ENCODE peak calls at places on chromosomes 3 and 15, in six cellular contexts. V is SJSA1; D is heart left ventricle; B is right lobe of liver; E is GM23248; O is CD8-positive, alpha-beta memory T cell. M is an unnamed sample. For H3K9me3 and H3K27me3, the result is how much of the 10 kb centered on the place peaks cover.

GRCh38 chr15:45386420-45386819 is 8.1 kb upstream of the GATM start:
- DNase-seq in D (peak), V (no peak), E (no peak), B (peak), O (no peak), M (no peak)

GRCh38 chr15:89363133-89363532 is 28.5 kb upstream of the POLG start:
- DNase-seq in V (peak), O (no peak), B (no peak), E (no peak), D (no peak), M (no peak)

GRCh38 chr3:172391592-172392302 is 56.5 kb downstream of the GHSR start:
- DNase-seq in D (no peak), E (peak), V (peak), B (no peak), O (no peak), M (no peak)

GRCh38 chr15:72117448-72117697 is 577 bp downstream of the MYO9A start:
- DNase-seq in B (peak), O (peak), E (peak), D (peak), V (peak), M (peak)

GRCh38 chr15:90620379-90621134 is 90.8 kb downstream of the CRTC3 start:
- DNase-seq in V (no peak), O (no peak), B (no peak), E (no peak), D (no peak), M (no peak)

GRCh38 chr3:38646630-38647029 is 2.9 kb downstream of the SCN5A start:
- DNase-seq in B (no peak), O (no peak), E (peak), V (no peak), D (no peak), M (no peak)

GRCh38 chr3:141998674-141999290 is 122.3 kb downstream of the ATP1B3 start:
- DNase-seq in B (no peak), E (peak), V (no peak), D (no peak), O (no peak), M (no peak)

GRCh38 chr3:24830230-24831152 is 335.8 kb upstream of the THRB start:
- DNase-seq in E (peak), O (no peak), D (no peak), B (no peak), V (no peak), M (no peak)

GRCh38 chr15:90959894-90960293 is 5.2 kb downstream of the RCCD1 start:
- DNase-seq in O (no peak), V (no peak), D (peak), B (no peak), E (peak), M (no peak)

GRCh38 chr3:15256861-15257341 is 50.9 kb downstream of the CAPN7 start:
- DNase-seq in V (no peak), D (no peak), O (no peak), E (peak), B (no peak), M (no peak)

GRCh38 chr3:13317596-13318320 is 102.4 kb downstream of the NUP210 start:
- DNase-seq in V (no peak), E (no peak), D (no peak), B (no peak), O (no peak), M (no peak)

GRCh38 chr3:46629571-46630517 is 17.5 kb downstream of the FAM240A start:
- DNase-seq in B (peak), V (peak), O (peak), D (peak), E (peak), M (peak)

GRCh38 chr15:63759752-63760151 is 74.0 kb downstream of the HERC1 start:
- DNase-seq in V (no peak), D (no peak), B (no peak), E (no peak), O (no peak), M (no peak)

GRCh38 chr15:98746375-98746679 is 98.0 kb downstream of the IGF1R start:
- DNase-seq in V (no peak), B (no peak), D (no peak), E (no peak), O (no peak), M (no peak)

GRCh38 chr3:59235221-59236012 is 185.6 kb upstream of the CFAP20DC start:
- DNase-seq in V (no peak), B (no peak), O (peak), D (no peak), E (peak), M (no peak)

GRCh38 chr3:81788044-81788443 is 26.6 kb upstream of the GBE1 start:
- DNase-seq in O (no peak), B (no peak), D (no peak), E (no peak), V (no peak), M (no peak)

GRCh38 chr15:75736256-75736655 is 23.6 kb upstream of the CSPG4 start:
- DNase-seq in E (no peak), D (no peak), B (no peak), O (no peak), V (no peak), M (no peak)

GRCh38 chr3:44359146-44359751 is 20.7 kb downstream of the TCAIM start:
- DNase-seq in B (peak), V (no peak), D (no peak), E (no peak), O (no peak), M (no peak)

GRCh38 chr15:43527016-43527801 is 9.8 kb downstream of the MAP1A start:
- DNase-seq in B (no peak), E (no peak), D (no peak), V (no peak), O (no peak), M (no peak)

GRCh38 chr3:185365281-185366211 is 2.6 kb downstream of the MAP3K13 start:
- DNase-seq in V (no peak), O (no peak), D (no peak), E (no peak), B (no peak), M (no peak)

GRCh38 chr3:170419301-170420087 is 826 bp downstream of the CLDN11 start:
- DNase-seq in D (peak), O (no peak), B (no peak), V (no peak), E (peak), M (no peak)

GRCh38 chr3:49719214-49719884 is at the start of gene AMIGO3:
- DNase-seq in D (peak), V (peak), O (peak), B (peak), E (peak), M (peak)

GRCh38 chr3:132721479-132722164 is 587 bp downstream of the NPHP3 start:
- DNase-seq in V (peak), O (no peak), E (peak), D (peak), B (peak), M (no peak)

GRCh38 chr3:179194931-179195330 is 46.8 kb downstream of the PIK3CA start:
- DNase-seq in D (no peak), O (no peak), B (no peak), E (no peak), V (no peak), M (no peak)

GRCh38 chr3:40853474-40853873 is 328.7 kb downstream of the ZNF621 start:
- DNase-seq in E (no peak), V (no peak), B (no peak), D (no peak), O (no peak), M (no peak)

GRCh38 chr3:99895706-99896441 is 78.2 kb downstream of the CMSS1 start:
- DNase-seq in V (peak), O (no peak), B (no peak), E (peak), D (no peak), M (no peak)

GRCh38 chr3:73461582-73461981 is 163.2 kb downstream of the PDZRN3 start:
- DNase-seq in D (peak), B (no peak), O (no peak), V (no peak), E (peak), M (no peak)

GRCh38 chr3:73605388-73605787 is 19.4 kb downstream of the PDZRN3 start:
- DNase-seq in B (no peak), D (no peak), V (no peak), E (peak), O (no peak), M (no peak)

GRCh38 chr3:1394188-1394587 is 301.4 kb downstream of the CNTN6 start:
- DNase-seq in D (no peak), E (no peak), O (no peak), B (no peak), V (no peak), M (no peak)
- H3K9me3 ChIP-seq in D (under half), E (under half), O (under half), B (under half), V (under half), M (under half)

GRCh38 chr3:66812741-66813140 is 185.4 kb upstream of the KBTBD8 start:
- DNase-seq in O (no peak), E (no peak), D (no peak), B (no peak), V (no peak), M (no peak)
- H3K27ac ChIP-seq in O (no peak), E (no peak), D (no peak), B (no peak), V (no peak), M (no peak)

DNA sequence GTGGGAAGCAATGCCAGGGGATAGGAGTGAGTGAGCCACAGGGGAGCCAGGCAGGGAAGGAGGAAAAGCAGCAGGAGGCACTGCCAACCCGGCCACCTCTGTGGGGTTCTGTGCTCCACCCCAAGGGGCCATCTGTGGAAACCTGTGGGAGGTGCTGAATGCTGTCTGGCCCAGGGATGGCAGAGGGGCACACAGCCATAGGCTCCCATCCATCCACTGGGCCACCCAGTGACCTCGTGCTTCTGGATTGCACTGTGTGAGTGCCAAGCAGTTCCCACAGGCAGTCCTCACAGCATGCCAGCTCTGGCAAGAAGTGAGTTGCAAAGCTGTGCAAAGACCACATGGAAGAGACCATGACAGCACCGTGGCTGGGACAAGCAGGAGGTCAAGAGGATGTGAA is 27.5 kb downstream of the DNAJB8 start:
- DNase-seq in O (no peak), E (peak), D (no peak), B (no peak), V (no peak), M (no peak)
- H3K27me3 ChIP-seq in O (under half), E (under half), D (under half), B (under half), V (under half), M (under half)

GRCh38 chr15:25088261-25088790 is 133.5 kb downstream of the SNRPN start:
- DNase-seq in V (peak), O (no peak), D (no peak), E (no peak), B (peak), M (no peak)

GRCh38 chr15:25091421-25092158 is 136.8 kb downstream of the SNRPN start:
- DNase-seq in D (no peak), E (no peak), B (peak), O (no peak), V (peak), M (no peak)

GRCh38 chr15:25087137-25087536 is 132.3 kb downstream of the SNRPN start:
- DNase-seq in E (no peak), V (peak), B (peak), O (no peak), D (no peak), M (no peak)

GRCh38 chr15:25090073-25090733 is 135.4 kb downstream of the SNRPN start:
- DNase-seq in E (no peak), V (peak), D (no peak), B (peak), O (no peak), M (no peak)

DNA sequence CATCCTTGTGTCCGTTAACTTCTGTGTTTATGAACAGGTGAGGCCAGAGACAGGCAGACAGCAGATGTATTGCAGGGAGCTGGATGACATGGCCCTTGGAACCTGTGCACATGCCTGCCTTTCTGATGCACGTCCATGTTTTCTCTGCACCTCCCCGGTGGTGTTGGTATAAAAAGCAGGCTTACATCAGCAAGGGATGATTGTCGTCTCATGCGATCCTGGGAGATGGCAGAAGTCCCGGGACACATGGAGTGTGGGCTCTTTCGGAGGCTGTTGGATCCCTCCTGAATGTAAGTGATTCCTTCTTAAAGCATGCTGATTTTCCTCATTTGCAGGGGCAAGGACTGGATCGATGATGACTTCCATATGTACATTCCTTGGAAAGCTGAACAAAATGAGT is 134.8 kb downstream of the SNRPN start:
- DNase-seq in V (peak), E (no peak), B (peak), D (no peak), O (no peak), M (no peak)
- H3K9me3 ChIP-seq in V (under half), E (under half), B (under half), D (half or more), O (under half), M (half or more)

DNA sequence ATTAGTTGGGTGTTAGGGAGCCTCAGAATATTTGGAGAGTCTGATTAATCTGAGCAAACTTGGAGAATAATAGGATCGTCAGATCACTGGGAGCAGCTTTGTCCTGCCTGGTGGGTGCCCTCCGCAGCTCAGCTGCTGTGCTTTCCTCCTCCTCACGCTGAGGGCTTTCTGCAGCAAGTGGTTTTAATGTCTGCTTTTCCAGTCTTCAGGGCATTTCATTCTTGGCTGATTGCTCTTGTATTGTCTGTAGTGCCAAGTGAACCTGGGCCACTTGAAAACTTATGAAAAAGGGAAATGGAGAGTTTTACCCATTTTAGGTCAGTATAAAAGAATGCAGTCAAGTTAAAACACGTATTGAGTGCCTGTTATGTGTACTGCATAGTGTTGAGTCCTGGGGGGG is 417.3 kb upstream of the SEMA6D start:
- DNase-seq in B (no peak), E (no peak), V (no peak), D (no peak), O (no peak), M (no peak)
- H3K27ac ChIP-seq in B (no peak), E (no peak), V (no peak), D (no peak), O (no peak), M (no peak)

GRCh38 chr3:4978259-4978965 is 825 bp upstream of the BHLHE40 start:
- DNase-seq in O (peak), D (peak), E (peak), V (peak), B (peak), M (peak)
- H3K27me3 ChIP-seq in O (under half), D (under half), E (under half), V (under half), B (under half), M (under half)

GRCh38 chr15:69924531-69924930 is 173.2 kb downstream of the TLE3 start:
- DNase-seq in O (no peak), E (no peak), B (no peak), D (no peak), V (no peak), M (no peak)
- H3K9me3 ChIP-seq in O (under half), E (under half), B (under half), D (under half), V (under half), M (under half)

GRCh38 chr15:56528136-56528535 is 63.2 kb upstream of the MNS1 start:
- DNase-seq in V (no peak), B (no peak), E (no peak), D (no peak), O (no peak), M (no peak)

GRCh38 chr15:56537881-56538280 is 72.9 kb upstream of the MNS1 start:
- DNase-seq in O (peak), D (no peak), V (no peak), E (no peak), B (no peak), M (peak)

GRCh38 chr15:56532766-56533455 is 68.0 kb upstream of the MNS1 start:
- DNase-seq in O (no peak), D (no peak), E (no peak), B (no peak), V (no peak), M (no peak)

GRCh38 chr15:56538901-56539545 is 74.1 kb upstream of the MNS1 start:
- DNase-seq in O (no peak), V (no peak), E (no peak), D (no peak), B (no peak), M (no peak)

DNA sequence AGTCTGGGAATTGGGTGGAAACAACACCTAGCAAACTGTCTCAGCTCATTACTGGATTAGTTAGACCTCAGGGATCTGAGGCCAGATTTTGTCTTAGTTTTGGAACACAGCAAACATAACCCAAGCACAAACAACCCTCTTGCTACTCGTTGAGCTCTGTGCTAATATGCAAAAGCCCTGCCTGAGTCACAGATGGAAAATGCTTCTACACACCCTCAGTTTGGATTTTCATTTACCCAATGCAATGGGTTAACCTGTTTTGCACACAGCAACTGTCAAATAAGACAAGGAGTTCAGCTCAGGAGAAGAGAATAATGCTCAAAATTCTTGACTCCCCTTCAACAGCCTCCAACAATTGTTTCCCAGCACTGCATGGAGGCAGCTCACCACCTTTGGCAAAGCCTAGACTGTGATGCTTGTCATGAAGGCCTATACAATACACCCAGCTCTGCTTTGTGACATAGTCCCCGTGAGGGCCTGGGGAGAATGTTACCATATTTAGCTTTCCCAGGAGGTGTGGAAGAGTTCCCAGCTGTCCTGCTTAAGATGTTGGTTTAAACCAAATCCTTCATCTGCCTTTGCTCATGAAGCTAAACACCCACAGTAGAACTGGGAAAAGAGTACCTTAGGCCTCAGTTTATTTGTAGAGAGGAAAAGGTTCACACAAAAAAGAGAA is 68.9 kb upstream of the MNS1 start:
- DNase-seq in B (no peak), O (no peak), E (no peak), V (no peak), D (no peak), M (no peak)
- H3K27ac ChIP-seq in B (no peak), O (no peak), E (no peak), V (no peak), D (no peak), M (no peak)